ENCODE peak calls at places on chromosomes 16 and 17, in ten cellular contexts. A is CD8-positive, alpha-beta T cell; W is AG04450; U is tibial nerve; H is esophagus squamous epithelium; P is spleen; B is body of pancreas; I is left ventricle myocardium inferior; K is neural progenitor cell; F is GM23248. X is an unnamed sample.
A peak's percentile ranks its signal among the peaks of the same experiment; 100 is the strongest.

GRCh38 chr17:7886227-7887037 is 2.2 kb upstream of the CHD3 start:
- DNase-seq in A (peak; percentile 76), W (no peak), U (no peak), H (no peak), P (no peak), B (peak; percentile 64), I (no peak), K (peak; percentile 59), F (peak; percentile 55), X (peak; percentile 36)

GRCh38 chr17:3596804-3597464 is 12.3 kb downstream of the TRPV1 start:
- DNase-seq in A (no peak), W (no peak), U (no peak), H (no peak), P (no peak), B (no peak), I (no peak), K (no peak), F (no peak), X (no peak)

GRCh38 chr16:14003119-14003570 is 68.0 kb upstream of the MRTFB start:
- DNase-seq in A (no peak), W (no peak), U (peak; percentile 21), H (no peak), P (peak; percentile 72), B (peak; percentile 66), I (peak; percentile 61), K (peak; percentile 83), F (peak; percentile 88), X (no peak)

GRCh38 chr16:58461056-58461455 is 38.9 kb upstream of the NDRG4 start:
- DNase-seq in A (no peak), W (no peak), U (no peak), H (no peak), P (no peak), B (no peak), I (no peak), K (peak; percentile 11), F (no peak), X (no peak)

GRCh38 chr16:22075043-22075757 is 17.1 kb upstream of the VWA3A start:
- DNase-seq in A (no peak), W (peak; percentile 15), U (no peak), H (no peak), P (no peak), B (no peak), I (no peak), K (no peak), F (peak; percentile 39), X (no peak)

GRCh38 chr17:40325156-40326013 is 16.4 kb downstream of the RARA start:
- DNase-seq in A (no peak), W (no peak), U (no peak), H (no peak), P (peak; percentile 76), B (no peak), I (peak; percentile 14), K (no peak), F (no peak), X (no peak)

GRCh38 chr16:6103561-6103960 is 1006.0 kb upstream of the EEF2KMT start:
- DNase-seq in A (no peak), W (no peak), U (no peak), H (no peak), P (no peak), B (no peak), I (no peak), K (no peak), F (no peak), X (no peak)

GRCh38 chr17:78915872-78916632 is 9.1 kb downstream of the TIMP2 start:
- DNase-seq in A (no peak), W (no peak), U (no peak), H (no peak), P (peak; percentile 88), B (peak; percentile 34), I (peak; percentile 57), K (no peak), F (peak; percentile 93), X (no peak)

GRCh38 chr17:59513934-59514841 is 51.2 kb upstream of the DHX40 start:
- DNase-seq in A (no peak), W (peak; percentile 8), U (peak; percentile 67), H (no peak), P (peak; percentile 84), B (peak; percentile 91), I (peak; percentile 82), K (peak; percentile 42), F (peak; percentile 65), X (no peak)

GRCh38 chr17:35315283-35315682 is 58.1 kb downstream of the SLFN11 start:
- DNase-seq in A (no peak), W (peak; percentile 21), U (no peak), H (no peak), P (no peak), B (no peak), I (no peak), K (no peak), F (peak; percentile 94), X (no peak)

GRCh38 chr16:2428051-2428786 is 1.0 kb upstream of the CCNF start:
- DNase-seq in A (no peak), W (no peak), U (peak; percentile 36), H (no peak), P (peak; percentile 87), B (peak; percentile 58), I (no peak), K (peak; percentile 64), F (peak; percentile 51), X (no peak)

GRCh38 chr17:66165537-66166123 is 26.3 kb downstream of the CEP112 start:
- DNase-seq in A (no peak), W (peak; percentile 32), U (no peak), H (no peak), P (no peak), B (no peak), I (no peak), K (peak; percentile 54), F (peak; percentile 66), X (no peak)

GRCh38 chr17:36687736-36688135 is 86.4 kb downstream of the MRM1 start:
- DNase-seq in A (no peak), W (no peak), U (no peak), H (no peak), P (no peak), B (no peak), I (no peak), K (peak; percentile 65), F (no peak), X (no peak)

GRCh38 chr16:83705856-83706255 is 101.9 kb upstream of the HSBP1 start:
- DNase-seq in A (no peak), W (no peak), U (no peak), H (no peak), P (no peak), B (no peak), I (no peak), K (no peak), F (peak; percentile 21), X (no peak)

GRCh38 chr16:87654826-87655225 is 52.5 kb downstream of the JPH3 start:
- DNase-seq in A (no peak), W (no peak), U (no peak), H (no peak), P (no peak), B (no peak), I (no peak), K (no peak), F (no peak), X (no peak)

GRCh38 chr17:19247423-19247822 is 10.3 kb downstream of the EPN2 start:
- DNase-seq in A (no peak), W (no peak), U (no peak), H (no peak), P (peak; percentile 9), B (no peak), I (no peak), K (no peak), F (no peak), X (no peak)

GRCh38 chr17:15346196-15346595 is 4.8 kb upstream of the TEKT3 start:
- DNase-seq in A (no peak), W (no peak), U (no peak), H (no peak), P (no peak), B (no peak), I (no peak), K (no peak), F (no peak), X (no peak)

GRCh38 chr17:81842378-81842724 is 7.5 kb upstream of the PPP1R27 start:
- DNase-seq in A (no peak), W (no peak), U (no peak), H (no peak), P (no peak), B (no peak), I (no peak), K (no peak), F (no peak), X (no peak)

DNA sequence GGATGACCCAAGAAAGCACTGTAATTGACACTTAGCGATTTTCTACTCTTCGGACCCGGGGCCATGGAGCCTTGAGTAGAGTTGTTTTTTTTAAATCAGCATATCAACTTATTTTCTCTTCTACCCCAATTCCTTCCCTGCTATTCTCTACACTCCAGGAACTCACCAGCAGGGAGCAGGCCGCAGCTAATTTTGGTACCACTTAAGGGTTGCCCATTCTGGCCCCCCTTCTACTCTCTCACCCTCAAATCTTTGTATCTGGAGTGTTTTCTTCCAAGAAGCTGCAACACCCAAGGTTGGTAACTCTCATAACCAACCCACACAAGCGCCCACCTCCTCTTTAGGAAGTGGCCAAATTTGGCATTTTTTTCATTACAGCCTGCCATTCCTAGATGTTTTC is 5.5 kb upstream of the ERAL1 start:
- DNase-seq in A (peak; percentile 32), W (no peak), U (no peak), H (no peak), P (peak; percentile 8), B (no peak), I (no peak), K (no peak), F (peak; percentile 33), X (no peak)
- H3K9me3 ChIP-seq in A (no peaks in the 10 kb centered on the region), W (no peaks in the 10 kb centered on the region), U (no peaks in the 10 kb centered on the region), H (no peaks in the 10 kb centered on the region), P (no peaks in the 10 kb centered on the region), B (no peaks in the 10 kb centered on the region), I (no peaks in the 10 kb centered on the region), K (no peaks in the 10 kb centered on the region), F (no peaks in the 10 kb centered on the region), X (no peaks in the 10 kb centered on the region)

GRCh38 chr17:22233382-22233781 is 541.1 kb downstream of the KCNJ18 start:
- DNase-seq in A (no peak), W (no peak), U (no peak), H (no peak), P (no peak), B (no peak), I (no peak), K (no peak), F (no peak), X (no peak)
- H3K9me3 ChIP-seq in A (no peaks in the 10 kb centered on the region), W (peaks cover 14% of the 10 kb centered on the region), U (peaks cover 9% of the 10 kb centered on the region), H (no peaks in the 10 kb centered on the region), P (no peaks in the 10 kb centered on the region), B (no peaks in the 10 kb centered on the region), I (peaks cover 25% of the 10 kb centered on the region), K (peaks cover 61% of the 10 kb centered on the region), F (no peaks in the 10 kb centered on the region), X (peaks cover 4% of the 10 kb centered on the region)

GRCh38 chr16:68577352-68577853 is 38.3 kb downstream of the ZFP90 start:
- DNase-seq in A (no peak), W (no peak), U (no peak), H (no peak), P (no peak), B (no peak), I (no peak), K (no peak), F (no peak), X (no peak)
- H3K9me3 ChIP-seq in A (peaks cover 24% of the 10 kb centered on the region), W (peaks cover 52% of the 10 kb centered on the region), U (peaks cover 80% of the 10 kb centered on the region), H (no peaks in the 10 kb centered on the region), P (peaks cover 18% of the 10 kb centered on the region), B (no peaks in the 10 kb centered on the region), I (peaks cover 100% of the 10 kb centered on the region), K (peaks cover 12% of the 10 kb centered on the region), F (peaks cover 4% of the 10 kb centered on the region), X (peaks cover 20% of the 10 kb centered on the region)

DNA sequence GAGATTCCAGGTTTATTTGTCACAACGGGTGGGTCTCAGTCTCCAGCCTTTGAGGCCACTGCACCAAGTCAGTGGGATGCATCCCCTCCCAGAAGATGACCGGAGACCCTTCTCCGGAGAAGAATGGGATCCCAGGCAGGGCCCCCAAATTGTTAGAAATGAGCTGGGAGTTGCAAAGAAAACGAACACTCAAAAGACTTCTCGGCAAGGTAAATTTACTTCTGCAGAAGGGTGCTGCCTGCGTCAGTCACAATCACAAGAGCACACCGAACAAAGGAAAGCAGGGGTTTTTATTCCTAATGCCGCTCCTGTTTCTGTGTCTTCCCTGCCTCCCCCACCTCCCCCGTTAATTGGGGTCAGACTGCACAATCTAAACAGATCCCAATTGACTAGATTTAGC is 61.4 kb downstream of the ATF7IP2 start:
- DNase-seq in A (no peak), W (no peak), U (no peak), H (no peak), P (no peak), B (no peak), I (no peak), K (peak; percentile 64), F (no peak), X (no peak)
- H3K9me3 ChIP-seq in A (peaks cover 20% of the 10 kb centered on the region), W (peaks cover 10% of the 10 kb centered on the region), U (peaks cover 34% of the 10 kb centered on the region), H (no peaks in the 10 kb centered on the region), P (peaks cover 17% of the 10 kb centered on the region), B (no peaks in the 10 kb centered on the region), I (peaks cover 86% of the 10 kb centered on the region), K (no peaks in the 10 kb centered on the region), F (no peaks in the 10 kb centered on the region), X (peaks cover 34% of the 10 kb centered on the region)